ENCODE peak calls at places on chromosomes 6 and 20, in five cellular contexts. R is thoracic aorta, V is fibroblast of lung, T is IMR-90, F is AG04449. N is an unnamed sample.
A peak's percentile ranks its signal among the peaks of the same experiment; 100 is the strongest.

GRCh38 chr6:55836481-55836880 is 38.9 kb downstream of the BMP5 start:
- DNase-seq in T (no peak), F (no peak), V (no peak), R (no peak), N (no peak)

GRCh38 chr6:51844391-51844735 is 243.1 kb downstream of the PKHD1 start:
- DNase-seq in T (no peak), F (no peak), V (no peak), R (no peak), N (peak; percentile 23)

GRCh38 chr6:43878127-43878634 is 108.2 kb downstream of the VEGFA start:
- DNase-seq in V (no peak), R (no peak), T (no peak), F (no peak), N (no peak)

GRCh38 chr20:38806855-38807655 is 1.6 kb downstream of the PPP1R16B start:
- DNase-seq in F (no peak), T (no peak), R (no peak), V (no peak), N (no peak)

GRCh38 chr6:100171533-100172321 is 177.7 kb upstream of the MCHR2 start:
- DNase-seq in R (no peak), V (peak; percentile 92), F (no peak), T (no peak), N (no peak)

GRCh38 chr6:157946865-157947532 is 34.7 kb upstream of the SYNJ2 start:
- DNase-seq in T (peak; percentile 10), R (no peak), F (no peak), V (no peak), N (peak; percentile 25)

GRCh38 chr6:42165016-42165415 is 8.1 kb upstream of the GUCA1A start:
- DNase-seq in R (no peak), T (peak; percentile 71), F (no peak), V (peak; percentile 73), N (no peak)

GRCh38 chr20:36647194-36648121 is 1.5 kb upstream of the SLA2 start:
- DNase-seq in V (no peak), F (no peak), T (no peak), R (no peak), N (no peak)

GRCh38 chr20:63778034-63778752 is 38.6 kb downstream of the SLC2A4RG start:
- DNase-seq in F (no peak), R (no peak), T (no peak), V (peak; percentile 12), N (no peak)

GRCh38 chr6:152948150-152948768 is 34.6 kb downstream of the FBXO5 start:
- DNase-seq in R (no peak), V (peak; percentile 37), T (peak; percentile 52), F (no peak), N (peak; percentile 71)

GRCh38 chr6:33929575-33930288 is 125.9 kb upstream of the MLN start:
- DNase-seq in T (no peak), R (no peak), F (no peak), V (no peak), N (no peak)

GRCh38 chr6:148425443-148425842 is 82.8 kb downstream of the SASH1 start:
- DNase-seq in R (no peak), F (no peak), V (no peak), T (no peak), N (no peak)

GRCh38 chr6:166760288-166760687 is 133.2 kb upstream of the RPS6KA2 start:
- DNase-seq in R (no peak), F (no peak), V (no peak), T (no peak), N (no peak)

GRCh38 chr20:33861458-33861857 is 50.3 kb downstream of the CHMP4B start:
- DNase-seq in V (no peak), F (no peak), R (no peak), T (no peak), N (no peak)

GRCh38 chr6:1611322-1611571 is 1.5 kb downstream of the FOXC1 start:
- DNase-seq in R (no peak), V (no peak), F (no peak), T (peak; percentile 50), N (peak; percentile 38)

GRCh38 chr20:57619053-57619831 is 984 bp downstream of the ZBP1 start:
- DNase-seq in V (no peak), F (no peak), T (no peak), R (no peak), N (no peak)

GRCh38 chr6:44416103-44416502 is 28.6 kb downstream of the CDC5L start:
- DNase-seq in R (no peak), F (no peak), T (peak; percentile 58), V (peak; percentile 42), N (peak; percentile 26)

GRCh38 chr20:45832619-45833018 is 980 bp upstream of the SNX21 start:
- DNase-seq in R (no peak), F (no peak), T (no peak), V (no peak), N (no peak)

GRCh38 chr6:3752538-3753227 is 1.2 kb upstream of the PXDC1 start:
- DNase-seq in R (no peak), F (no peak), V (no peak), T (no peak), N (no peak)

GRCh38 chr20:6040540-6040939 is 13.3 kb downstream of the LRRN4 start:
- DNase-seq in V (no peak), R (no peak), T (no peak), F (no peak), N (no peak)

GRCh38 chr6:108556864-108557493 is 3.7 kb upstream of the FOXO3 start:
- DNase-seq in T (peak; percentile 94), F (no peak), R (no peak), V (peak; percentile 20), N (no peak)

GRCh38 chr6:108556250-108556649 is 4.5 kb upstream of the FOXO3 start:
- DNase-seq in R (no peak), V (no peak), T (no peak), F (no peak), N (no peak)

GRCh38 chr6:108559097-108559883 is 1.4 kb upstream of the FOXO3 start:
- DNase-seq in F (no peak), T (peak; percentile 84), V (peak; percentile 83), R (peak; percentile 79), N (peak; percentile 82)

GRCh38 chr6:108558372-108559096 is 2.2 kb upstream of the FOXO3 start:
- DNase-seq in R (peak; percentile 93), F (peak; percentile 94), T (peak; percentile 99), V (peak; percentile 99), N (peak; percentile 97)

DNA sequence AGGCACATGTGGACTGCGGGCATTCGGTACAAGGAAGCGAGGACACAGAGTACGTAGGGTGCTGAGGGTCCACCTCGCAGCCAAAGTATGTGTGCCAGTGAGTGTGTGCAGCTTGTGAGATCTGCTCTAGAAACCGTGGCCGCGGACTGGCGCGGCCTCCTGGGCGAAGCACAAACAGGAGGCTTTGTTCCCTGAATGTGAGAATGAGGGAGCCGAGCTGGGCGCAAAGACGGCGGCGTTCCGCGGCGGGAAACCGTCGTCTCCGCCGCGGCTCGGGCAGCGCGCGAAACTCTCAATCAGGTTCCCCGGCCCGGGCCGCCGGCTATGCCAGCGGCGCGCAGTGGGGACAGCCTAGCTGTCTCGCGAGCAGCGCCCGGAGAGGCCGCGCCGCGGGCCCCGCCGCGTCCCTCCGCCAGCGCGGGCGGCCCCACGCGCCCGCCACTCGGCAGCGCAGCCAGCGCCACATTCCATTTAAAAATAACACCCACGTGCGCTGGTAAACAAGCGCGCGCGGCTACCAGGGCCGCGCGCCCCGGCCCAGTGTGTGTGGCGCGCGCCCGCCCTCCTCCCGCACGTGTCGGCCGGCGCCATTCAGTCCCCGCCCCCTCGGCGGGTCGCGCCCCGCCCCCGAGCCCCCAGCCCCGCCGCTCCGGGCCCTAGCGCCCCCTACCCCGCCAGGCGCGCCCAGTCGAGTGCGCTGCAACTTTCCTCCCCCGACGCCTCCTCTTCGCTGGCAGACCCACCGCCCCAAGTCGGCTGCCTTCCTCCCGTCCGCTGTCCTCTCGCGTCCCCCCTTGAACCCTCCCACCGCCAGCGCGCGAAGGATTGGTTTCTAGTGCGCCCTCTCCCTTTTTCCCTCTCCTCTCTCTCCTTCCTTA is 3.0 kb upstream of the FOXO3 start:
- DNase-seq in F (no peak), R (peak; percentile 46), V (peak; percentile 59), T (peak; percentile 62), N (peak; percentile 58)
- TF ChIP-seq CTCF in F (no peak), R (no peak), V (peak; percentile 1), T (peak; percentile 5), N (no peak)

DNA sequence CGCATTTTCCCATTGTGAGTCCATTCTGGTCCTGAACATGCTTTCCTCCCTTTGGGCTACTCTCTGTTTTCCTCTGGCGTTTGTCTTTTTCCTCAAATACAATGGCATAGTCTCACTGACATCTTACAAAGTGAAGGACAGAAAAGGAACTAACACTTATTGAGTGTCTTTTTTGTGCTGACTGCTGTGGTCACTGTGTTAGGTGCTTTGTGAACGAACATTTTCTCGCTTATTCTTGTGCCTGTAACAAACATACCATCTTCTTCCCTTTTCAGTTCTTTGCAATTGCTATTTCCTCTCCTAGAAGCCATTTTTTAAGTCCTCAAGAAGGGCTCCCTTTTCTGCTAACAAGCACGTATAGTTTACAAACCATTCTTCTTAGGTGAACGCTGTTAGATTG is 15.4 kb downstream of the FIG4 start:
- DNase-seq in T (no peak), R (no peak), F (no peak), V (no peak), N (no peak)
- TF ChIP-seq CTCF in T (no peak), R (no peak), F (no peak), V (no peak), N (no peak)

GRCh38 chr6:30893001-30893591 is 8.8 kb downstream of the DDR1 start:
- DNase-seq in R (no peak), T (no peak), V (no peak), F (no peak), N (no peak)

GRCh38 chr6:30890646-30891449 is 6.5 kb downstream of the DDR1 start:
- DNase-seq in V (no peak), F (no peak), T (no peak), R (no peak), N (no peak)

GRCh38 chr6:30891816-30892553 is 7.7 kb downstream of the DDR1 start:
- DNase-seq in T (no peak), R (no peak), V (no peak), F (no peak), N (no peak)

GRCh38 chr6:30889921-30890645 is 5.8 kb downstream of the DDR1 start:
- DNase-seq in R (no peak), F (no peak), T (no peak), V (peak; percentile 52), N (peak; percentile 83)

DNA sequence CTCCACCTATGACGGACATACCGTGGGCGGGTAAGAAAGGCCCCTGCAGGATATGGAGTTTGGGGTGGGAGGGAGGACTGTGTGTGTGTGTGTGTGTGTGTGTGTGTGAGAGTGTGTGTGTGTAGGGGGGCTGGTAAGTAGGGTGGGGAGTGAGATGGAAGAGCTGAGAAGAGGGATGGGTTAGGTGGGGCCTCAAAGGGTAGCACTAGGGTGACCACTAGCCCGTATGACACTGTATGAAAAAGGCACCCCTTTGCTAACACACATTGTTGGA is 7.1 kb downstream of the DDR1 start:
- DNase-seq in V (no peak), F (no peak), T (no peak), R (no peak), N (no peak)
- TF ChIP-seq CTCF in V (no peak), F (no peak), T (no peak), R (no peak), N (no peak)

DNA sequence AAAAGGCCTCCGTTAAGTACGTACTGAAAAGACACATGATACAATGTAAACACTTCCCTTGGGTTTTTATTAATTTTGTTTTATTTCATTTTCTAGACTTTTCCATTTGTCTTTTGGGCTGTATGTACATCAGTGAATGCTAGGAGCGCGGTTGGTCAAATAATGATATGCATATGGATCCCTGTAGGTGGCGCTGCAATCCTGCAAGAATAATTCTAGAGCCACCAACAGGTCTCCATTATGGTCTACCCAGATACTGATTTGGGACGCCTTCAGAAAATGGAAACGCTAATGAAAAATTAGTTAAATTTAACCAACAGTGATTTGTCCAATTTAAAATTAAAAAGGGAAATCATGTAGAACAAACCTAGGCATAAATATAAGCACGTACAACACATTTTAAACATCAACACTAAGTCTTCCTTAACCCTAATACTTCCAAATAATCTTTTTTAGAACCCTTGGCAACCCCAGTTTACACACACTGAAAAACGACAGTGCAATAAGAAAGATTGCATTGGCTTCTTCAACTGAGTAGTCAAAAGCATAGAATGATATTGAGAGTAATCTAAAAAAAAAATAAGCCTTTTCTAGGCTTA is 433.5 kb downstream of the RFPL4B start:
- DNase-seq in R (no peak), F (peak; percentile 38), T (peak; percentile 84), V (peak; percentile 78), N (peak; percentile 88)
- TF ChIP-seq CTCF in R (peak; percentile 78), F (peak; percentile 49), T (peak; percentile 88), V (peak; percentile 67), N (peak; percentile 87)